ENCODE peak calls at places on chromosomes 3 and 15, in five cellular contexts. T, F, D, B and S are unnamed samples.
A peak's percentile ranks its signal among the peaks of the same experiment; 100 is the strongest.

GRCh38 chr3:173275740-173276139 is 121.8 kb upstream of the NLGN1 start:
- DNase-seq in T (no peak), D (no peak), B (peak; percentile 2), F (no peak), S (no peak)

GRCh38 chr3:75610773-75611172 is 53.4 kb upstream of the FRG2C start:
- DNase-seq in T (no peak), D (no peak), F (no peak), B (no peak), S (no peak)

GRCh38 chr3:47291158-47291753 is 8.5 kb downstream of the KLHL18 start:
- DNase-seq in F (no peak), T (no peak), D (no peak), B (no peak), S (no peak)

GRCh38 chr3:167198949-167199348 is 181.1 kb downstream of the ZBBX start:
- DNase-seq in F (no peak), T (no peak), B (no peak), D (no peak), S (no peak)

GRCh38 chr15:45645026-45645980 is 10.5 kb downstream of the SQOR start:
- DNase-seq in T (no peak), D (peak; percentile 82), F (peak; percentile 60), B (no peak), S (peak; percentile 74)

GRCh38 chr3:136070953-136071949 is 105.7 kb downstream of the PPP2R3A start:
- DNase-seq in T (no peak), D (peak; percentile 68), F (peak; percentile 9), B (no peak), S (peak; percentile 59)

GRCh38 chr3:124664804-124665203 is 65.4 kb upstream of the UMPS start:
- DNase-seq in D (no peak), B (no peak), F (no peak), T (no peak), S (no peak)

GRCh38 chr3:13896473-13897154 is 16.7 kb upstream of the WNT7A start:
- DNase-seq in F (peak; percentile 72), D (peak; percentile 86), T (peak; percentile 88), B (peak; percentile 63), S (peak; percentile 51)

GRCh38 chr3:183584246-183584913 is 28.9 kb upstream of the KLHL6 start:
- DNase-seq in F (no peak), B (no peak), D (peak; percentile 58), T (no peak), S (peak; percentile 24)

GRCh38 chr3:14147617-14148016 is 22.8 kb downstream of the TMEM43 start:
- DNase-seq in D (no peak), B (no peak), F (no peak), T (no peak), S (no peak)

GRCh38 chr15:76973362-76973743 is 21.6 kb upstream of the PSTPIP1 start:
- DNase-seq in T (peak; percentile 89), D (peak; percentile 56), B (peak; percentile 22), F (no peak), S (peak; percentile 16)

GRCh38 chr15:78407889-78408640 is 30.0 kb upstream of the IREB2 start:
- DNase-seq in F (peak; percentile 29), T (no peak), D (no peak), B (no peak), S (no peak)

GRCh38 chr3:143973352-143974021 is 1.9 kb downstream of the DIPK2A start:
- DNase-seq in B (no peak), F (peak; percentile 39), D (peak; percentile 45), T (peak; percentile 20), S (peak; percentile 44)

GRCh38 chr3:152574461-152575079 is 260.4 kb upstream of the P2RY1 start:
- DNase-seq in B (peak; percentile 38), F (peak; percentile 20), D (peak; percentile 80), T (peak; percentile 50), S (peak; percentile 75)

GRCh38 chr3:100761211-100761921 is 52.1 kb downstream of the TFG start:
- DNase-seq in D (no peak), B (no peak), F (no peak), T (peak; percentile 29), S (no peak)

GRCh38 chr3:159838936-159839335 is 149.7 kb upstream of the IL12A start:
- DNase-seq in T (no peak), F (no peak), D (no peak), B (no peak), S (no peak)

DNA sequence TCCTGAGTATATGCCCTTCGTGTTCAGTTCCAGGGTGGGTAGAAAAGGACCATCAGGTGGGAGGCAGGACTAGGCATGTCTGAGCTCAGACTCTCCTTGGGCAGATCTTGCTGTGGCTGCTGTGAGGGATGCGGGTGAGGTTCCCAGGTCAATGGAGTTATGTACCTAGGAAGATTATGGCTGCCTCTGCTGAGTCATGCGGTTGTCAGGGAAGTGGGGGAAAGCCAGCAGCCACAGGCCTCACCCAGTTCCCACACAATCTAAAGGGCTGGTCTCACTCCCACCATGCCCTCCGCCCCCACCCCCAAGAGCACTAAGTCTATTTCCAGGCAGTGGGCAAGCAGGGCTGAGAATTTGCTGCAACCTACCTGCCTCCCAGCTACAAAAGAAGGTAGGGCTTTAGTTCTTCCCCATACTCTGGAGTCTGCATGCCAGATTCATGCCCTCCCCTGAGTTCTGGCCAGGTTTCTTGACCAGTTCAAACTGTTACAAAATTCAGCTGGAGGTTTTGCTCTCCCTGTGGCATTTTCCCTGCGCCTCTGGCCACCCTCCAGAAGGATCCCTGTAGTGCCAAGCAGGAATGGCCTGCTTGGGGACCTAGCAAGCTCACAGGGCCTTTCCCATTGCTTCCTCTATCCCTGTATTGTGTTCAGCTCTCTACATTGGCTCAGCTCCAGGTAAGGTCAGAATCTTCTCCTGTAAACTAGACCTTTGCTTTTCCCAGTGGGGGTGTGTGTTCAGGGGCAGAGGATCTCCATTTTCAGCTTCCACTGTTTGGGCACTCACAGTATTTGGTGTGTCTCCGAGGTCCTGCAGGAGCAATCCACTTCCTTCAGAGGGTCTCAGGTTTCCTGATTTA is 12.7 kb upstream of the TMCO5A start:
- DNase-seq in F (peak; percentile 59), B (no peak), T (no peak), D (no peak), S (peak; percentile 30)
- H3K9ac ChIP-seq in F (no peak overlapping the region), B (no peak overlapping the region), T (no peak overlapping the region), D (no peak overlapping the region), S (no peak overlapping the region)

GRCh38 chr3:194130807-194131589 is 5.0 kb upstream of the HES1 start:
- DNase-seq in D (peak; percentile 42), B (no peak), F (peak; percentile 66), T (peak; percentile 82), S (peak; percentile 77)

GRCh38 chr3:194128202-194128907 is 7.6 kb upstream of the HES1 start:
- DNase-seq in F (no peak), D (no peak), T (no peak), B (no peak), S (no peak)

GRCh38 chr3:194130211-194130610 is 5.7 kb upstream of the HES1 start:
- DNase-seq in T (no peak), F (no peak), D (no peak), B (no peak), S (no peak)

GRCh38 chr3:194126790-194127189 is 9.2 kb upstream of the HES1 start:
- DNase-seq in T (no peak), D (no peak), F (no peak), B (no peak), S (no peak)

GRCh38 chr3:194129581-194130133 is 6.3 kb upstream of the HES1 start:
- DNase-seq in B (no peak), T (peak; percentile 88), F (no peak), D (peak; percentile 44), S (peak; percentile 87)
- H3K4me1 ChIP-seq in B (peaks cover 18% of the 10 kb centered on the region), T (peaks cover 48% of the 10 kb centered on the region), F (peaks cover 36% of the 10 kb centered on the region), D (peaks cover 13% of the 10 kb centered on the region), S (no peaks in the 10 kb centered on the region)

GRCh38 chr3:120348065-120348980 is 831 bp downstream of the LRRC58 start:
- DNase-seq in T (peak; percentile 11), B (no peak), F (peak; percentile 12), D (no peak), S (peak; percentile 8)

GRCh38 chr3:120339362-120339761 is 9.8 kb downstream of the LRRC58 start:
- DNase-seq in D (no peak), T (no peak), B (no peak), F (no peak), S (no peak)

GRCh38 chr3:120341658-120342346 is 7.4 kb downstream of the LRRC58 start:
- DNase-seq in B (no peak), D (no peak), T (peak; percentile 85), F (no peak), S (no peak)

GRCh38 chr3:120348981-120349818 is at the start of gene LRRC58:
- DNase-seq in F (peak; percentile 95), B (peak; percentile 93), D (peak; percentile 99), T (peak; percentile 92), S (peak; percentile 95)

DNA sequence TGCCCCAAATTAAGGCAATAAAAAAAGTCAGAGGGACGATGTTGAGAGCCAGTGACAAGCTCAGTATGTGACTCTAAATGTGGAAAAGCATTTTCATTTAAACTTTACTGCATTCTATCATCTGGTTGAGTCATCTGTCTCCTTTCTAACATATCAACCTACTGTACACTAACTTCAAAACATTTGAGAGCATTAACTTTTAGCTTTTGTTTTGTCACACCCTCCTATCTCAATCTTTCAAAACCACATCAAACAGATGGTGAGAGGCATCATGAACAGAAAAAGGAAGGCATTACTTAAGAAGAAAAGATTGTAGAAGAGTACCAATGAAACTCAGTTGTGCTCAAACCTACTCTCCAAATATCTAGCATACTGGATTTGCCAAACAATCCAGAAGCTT is 4.8 kb downstream of the LRRC58 start:
- DNase-seq in B (no peak), F (no peak), T (no peak), D (peak; percentile 11), S (peak; percentile 65)
- H4K20me1 ChIP-seq in B (peaks cover 16% of the 10 kb centered on the region), F (no peaks in the 10 kb centered on the region), T (no peaks in the 10 kb centered on the region), D (peaks cover 27% of the 10 kb centered on the region), S (no peaks in the 10 kb centered on the region)

DNA sequence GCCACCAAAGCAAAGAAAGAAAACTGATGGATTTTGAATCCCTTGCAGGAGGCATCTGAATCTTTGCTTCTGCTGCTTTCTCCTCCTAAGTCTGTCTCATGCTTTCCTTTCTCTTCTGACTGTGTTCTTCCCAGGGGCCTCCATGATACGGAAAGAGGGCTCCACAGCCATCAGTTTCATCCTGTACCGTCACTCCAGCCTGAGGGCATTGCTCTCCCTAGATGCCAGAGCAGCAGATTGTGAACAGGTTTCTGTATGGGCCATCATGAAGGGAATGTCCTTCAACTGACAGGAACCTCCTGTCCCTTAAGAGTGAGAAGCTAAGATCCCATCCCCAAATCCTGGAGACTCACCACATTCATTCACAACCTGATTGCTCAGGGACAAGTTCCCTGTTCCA is 59.2 kb downstream of the KBTBD12 start:
- DNase-seq in B (no peak), D (no peak), T (no peak), F (no peak), S (no peak)
- H3K9ac ChIP-seq in B (no peak overlapping the region), D (no peak overlapping the region), T (no peak overlapping the region), F (no peak overlapping the region), S (no peak overlapping the region)